ENCODE peak calls at places on chromosomes 5 and 9, in four cellular contexts. J, R, K and S are unnamed samples.

GRCh38 chr5:153598099-153598498 is 107.6 kb downstream of the GRIA1 start:
- DNase-seq in J (no peak), R (no peak), K (no peak), S (no peak)

GRCh38 chr5:157651623-157652376 is 438 bp downstream of the SOX30 start:
- DNase-seq in J (peak; percentile 45), K (peak; percentile 85), R (peak; percentile 85), S (peak; percentile 35)

GRCh38 chr5:2291146-2291840 is 408.6 kb upstream of the IRX4 start:
- DNase-seq in R (no peak), J (no peak), K (no peak), S (no peak)

GRCh38 chr5:139967353-139967752 is 75.7 kb downstream of the NRG2 start:
- DNase-seq in K (no peak), J (no peak), R (no peak), S (no peak)

GRCh38 chr5:132479812-132480441 is 10.6 kb downstream of the IRF1 start:
- DNase-seq in R (no peak), J (no peak), K (no peak), S (no peak)

GRCh38 chr9:6552033-6552737 is 93.3 kb downstream of the GLDC start:
- DNase-seq in J (peak; percentile 89), K (no peak), R (no peak), S (peak; percentile 92)

GRCh38 chr5:66757219-66757833 is 161.1 kb downstream of the MAST4 start:
- DNase-seq in R (no peak), J (peak; percentile 79), K (peak; percentile 9), S (peak; percentile 77)

GRCh38 chr9:85715587-85715986 is 26.2 kb downstream of the AGTPBP1 start:
- DNase-seq in J (no peak), R (peak; percentile 26), K (no peak), S (no peak)

GRCh38 chr5:108081707-108082106 is 300.2 kb downstream of the FBXL17 start:
- DNase-seq in K (no peak), J (no peak), R (no peak), S (no peak)